ENCODE peak calls at places on chromosomes 12 and 14, in eight cellular contexts. X is heart right ventricle; I is amniotic stem cell; P is stimulated activated CD4-positive, alpha-beta T cell treated with anti-CD3 and anti-CD28 coated beads, Interleukin-1b, Interleukin-23, amount 100 ng/mL, for 1 hour; D is Peyer's patch; W is NCI-H345; E is NCI-H748 treated with DMSO at 0.1 percent for 48 hours; N is activated T-helper 1 cell treated with anti-CD3 and anti-CD28 coated beads, Interleukin-2, amount 50 U/mL, for 16 hours. S is an unnamed sample.

GRCh38 chr14:68332011-68332410 is 460.9 kb downstream of the ZFP36L1 start:
- DNase-seq in X (no peak), I (no peak), P (no peak), D (no peak), W (no peak), E (no peak), N (no peak), S (no peak)

GRCh38 chr12:75982974-75983660 is 48.5 kb downstream of the PHLDA1 start:
- DNase-seq in X (peak; percentile 20), I (no peak), P (no peak), D (no peak), W (no peak), E (no peak), N (no peak), S (peak; percentile 35)

GRCh38 chr12:14239350-14239934 is 126.0 kb upstream of the ATF7IP start:
- DNase-seq in X (peak; percentile 14), I (no peak), P (no peak), D (no peak), W (no peak), E (no peak), N (no peak), S (peak; percentile 52)

GRCh38 chr12:54035561-54036377 is 2.9 kb downstream of the HOXC5 start:
- DNase-seq in X (no peak), I (no peak), P (no peak), D (no peak), W (no peak), E (no peak), N (no peak), S (no peak)

GRCh38 chr14:21229821-21230220 is 39.4 kb downstream of the HNRNPC start:
- DNase-seq in X (no peak), I (no peak), P (no peak), D (no peak), W (no peak), E (no peak), N (no peak), S (no peak)

GRCh38 chr12:82326905-82327503 is 31.2 kb downstream of the CCDC59 start:
- DNase-seq in X (no peak), I (peak; percentile 15), P (no peak), D (no peak), W (peak; percentile 54), E (peak; percentile 83), N (no peak), S (no peak)

GRCh38 chr12:78229491-78230209 is 399.0 kb downstream of the NAV3 start:
- DNase-seq in X (no peak), I (no peak), P (no peak), D (no peak), W (peak; percentile 33), E (peak; percentile 50), N (no peak), S (peak; percentile 46)

GRCh38 chr14:34199585-34199984 is 248.7 kb upstream of the EGLN3 start:
- DNase-seq in X (no peak), I (no peak), P (no peak), D (no peak), W (no peak), E (no peak), N (no peak), S (no peak)

GRCh38 chr12:80422549-80422948 is 21.5 kb upstream of the PTPRQ start:
- DNase-seq in X (no peak), I (peak; percentile 53), P (no peak), D (no peak), W (no peak), E (no peak), N (no peak), S (no peak)

GRCh38 chr12:78018146-78018910 is 187.6 kb downstream of the NAV3 start:
- DNase-seq in X (no peak), I (no peak), P (no peak), D (no peak), W (no peak), E (no peak), N (no peak), S (no peak)

GRCh38 chr14:71013551-71014192 is 106.4 kb downstream of the PCNX1 start:
- DNase-seq in X (no peak), I (no peak), P (no peak), D (no peak), W (no peak), E (no peak), N (no peak), S (no peak)

GRCh38 chr12:108939594-108939993 is 59.7 kb downstream of the DAO start:
- DNase-seq in X (peak; percentile 12), I (no peak), P (no peak), D (no peak), W (no peak), E (peak; percentile 1), N (no peak), S (no peak)

GRCh38 chr12:40947812-40948211 is 240.3 kb upstream of the PDZRN4 start:
- DNase-seq in X (no peak), I (no peak), P (no peak), D (no peak), W (no peak), E (no peak), N (no peak), S (no peak)

GRCh38 chr14:68306265-68306933 is 486.5 kb downstream of the ZFP36L1 start:
- DNase-seq in X (no peak), I (no peak), P (no peak), D (no peak), W (no peak), E (no peak), N (no peak), S (no peak)

GRCh38 chr12:39619316-39619659 is 315 bp downstream of the ABCD2 start:
- DNase-seq in X (no peak), I (no peak), P (no peak), D (no peak), W (peak; percentile 80), E (no peak), N (no peak), S (no peak)

GRCh38 chr14:95895720-95896119 is 19.1 kb downstream of the TUNAR start:
- DNase-seq in X (no peak), I (no peak), P (no peak), D (no peak), W (no peak), E (no peak), N (no peak), S (no peak)

GRCh38 chr12:2064078-2064507 is 11.3 kb downstream of the CACNA1C start:
- DNase-seq in X (no peak), I (no peak), P (no peak), D (no peak), W (no peak), E (no peak), N (no peak), S (no peak)

GRCh38 chr14:105839425-105840265 is 313.3 kb downstream of the TMEM121 start:
- DNase-seq in X (no peak), I (no peak), P (no peak), D (peak; percentile 39), W (no peak), E (no peak), N (no peak), S (peak; percentile 10)

GRCh38 chr14:83541147-83541546 is 1988.8 kb upstream of the FLRT2 start:
- DNase-seq in X (no peak), I (no peak), P (no peak), D (no peak), W (no peak), E (no peak), N (no peak), S (no peak)

GRCh38 chr12:64976131-64976530 is 145.0 kb downstream of the WIF1 start:
- DNase-seq in X (no peak), I (no peak), P (no peak), D (no peak), W (no peak), E (no peak), N (no peak), S (no peak)

GRCh38 chr12:85519163-85519562 is 239.1 kb downstream of the ALX1 start:
- DNase-seq in X (no peak), I (no peak), P (no peak), D (no peak), W (no peak), E (no peak), N (no peak), S (no peak)

GRCh38 chr12:43580601-43581000 is 28.6 kb upstream of the ADAMTS20 start:
- DNase-seq in X (no peak), I (no peak), P (no peak), D (no peak), W (no peak), E (no peak), N (no peak), S (no peak)

GRCh38 chr12:115375188-115375991 is 691.4 kb upstream of the TBX3 start:
- DNase-seq in X (no peak), I (no peak), P (no peak), D (peak; percentile 48), W (no peak), E (no peak), N (no peak), S (no peak)

GRCh38 chr12:5379737-5380496 is 52.0 kb upstream of the NTF3 start:
- DNase-seq in X (no peak), I (no peak), P (no peak), D (no peak), W (peak; percentile 76), E (no peak), N (no peak), S (no peak)

GRCh38 chr12:59668678-59669077 is 72.8 kb downstream of the SLC16A7 start:
- DNase-seq in X (no peak), I (no peak), P (no peak), D (no peak), W (no peak), E (no peak), N (no peak), S (no peak)

GRCh38 chr12:131075611-131076010 is 121.9 kb downstream of the ADGRD1 start:
- DNase-seq in X (no peak), I (no peak), P (no peak), D (no peak), W (no peak), E (no peak), N (no peak), S (no peak)

GRCh38 chr12:32312049-32312670 is 87.2 kb upstream of the FGD4 start:
- DNase-seq in X (no peak), I (peak; percentile 24), P (no peak), D (no peak), W (peak; percentile 69), E (peak; percentile 56), N (no peak), S (no peak)

S was measured in colonic mucosa.